ENCODE peak calls at places on chromosomes 16 and 17, in seven cellular contexts. A is DND-41, L is heart right ventricle, D is mammary epithelial cell, Y is IMR-90, R is fibroblast of the aortic adventitia, O is hepatocyte. I is an unnamed sample.

GRCh38 chr16:1820973-1821290 is 5.7 kb downstream of the HAGH start:
- DNase-seq in A (no peak), L (no peak), D (no peak), Y (no peak), R (no peak), O (no peak), I (no peak)

GRCh38 chr17:31195305-31195704 is 100.5 kb downstream of the NF1 start:
- DNase-seq in A (no peak), L (no peak), D (no peak), Y (no peak), R (no peak), O (no peak), I (no peak)

GRCh38 chr16:1527836-1528811 is 5.3 kb upstream of the TMEM204 start:
- DNase-seq in A (no peak), L (peak; percentile 76), D (no peak), Y (no peak), R (peak; percentile 50), O (no peak), I (no peak)

GRCh38 chr17:76274559-76274956 is 9.4 kb downstream of the UBALD2 start:
- DNase-seq in A (no peak), L (no peak), D (no peak), Y (no peak), R (no peak), O (no peak), I (no peak)

GRCh38 chr16:53372942-53373871 is 61.1 kb upstream of the RBL2 start:
- DNase-seq in A (no peak), L (peak; percentile 7), D (peak; percentile 74), Y (no peak), R (no peak), O (no peak), I (no peak)

GRCh38 chr16:83899272-83899897 is 470 bp downstream of the MLYCD start:
- DNase-seq in A (peak; percentile 43), L (peak; percentile 31), D (peak; percentile 53), Y (peak; percentile 66), R (peak; percentile 56), O (peak; percentile 78), I (no peak)

GRCh38 chr17:64420143-64420670 is 28.7 kb upstream of the MILR1 start:
- DNase-seq in A (peak; percentile 42), L (peak; percentile 51), D (peak; percentile 68), Y (peak; percentile 84), R (peak; percentile 91), O (peak; percentile 83), I (peak; percentile 76)

GRCh38 chr17:76672270-76672851 is 28.8 kb upstream of the ST6GALNAC1 start:
- DNase-seq in A (peak; percentile 31), L (no peak), D (no peak), Y (no peak), R (no peak), O (no peak), I (no peak)

GRCh38 chr17:76597156-76598003 is 11.7 kb upstream of the ST6GALNAC2 start:
- DNase-seq in A (no peak), L (no peak), D (peak; percentile 100), Y (no peak), R (no peak), O (no peak), I (no peak)

GRCh38 chr17:38504216-38504615 is 76.0 kb downstream of the ARHGAP23 start:
- DNase-seq in A (no peak), L (no peak), D (no peak), Y (no peak), R (no peak), O (no peak), I (no peak)

GRCh38 chr16:79587897-79588296 is 12.6 kb downstream of the MAF start:
- DNase-seq in A (no peak), L (no peak), D (no peak), Y (no peak), R (no peak), O (no peak), I (no peak)

GRCh38 chr17:30957741-30958140 is 13.1 kb upstream of the RNF135 start:
- DNase-seq in A (no peak), L (no peak), D (no peak), Y (no peak), R (no peak), O (no peak), I (no peak)

GRCh38 chr16:19330801-19331484 is 45.4 kb downstream of the CLEC19A start:
- DNase-seq in A (no peak), L (no peak), D (peak; percentile 57), Y (peak; percentile 33), R (peak; percentile 6), O (no peak), I (no peak)

GRCh38 chr16:55513616-55514015 is 4.7 kb downstream of the LPCAT2 start:
- DNase-seq in A (no peak), L (no peak), D (no peak), Y (no peak), R (no peak), O (no peak), I (no peak)

GRCh38 chr17:21284319-21285163 is at the start of gene MAP2K3:
- DNase-seq in A (peak; percentile 93), L (peak; percentile 99), D (peak; percentile 97), Y (peak; percentile 99), R (peak; percentile 97), O (peak; percentile 100), I (peak; percentile 94)

GRCh38 chr17:82871056-82871775 is 31.4 kb upstream of the ZNF750 start:
- DNase-seq in A (no peak), L (peak; percentile 46), D (peak; percentile 21), Y (no peak), R (no peak), O (no peak), I (no peak)

GRCh38 chr16:14634389-14634725 is 1.6 kb downstream of the BFAR start:
- DNase-seq in A (no peak), L (no peak), D (no peak), Y (no peak), R (no peak), O (no peak), I (no peak)
- H3K4me3 ChIP-seq in A (no peak overlapping the region), L (peak overlapping the region; percentile 97), D (peak overlapping the region; percentile 93), Y (no peak overlapping the region), R (peak overlapping the region; percentile 90), O (no peak overlapping the region), I (peak overlapping the region; percentile 95)

GRCh38 chr17:42017866-42018200 is 594 bp upstream of the DNAJC7 start:
- DNase-seq in A (no peak), L (no peak), D (no peak), Y (no peak), R (no peak), O (no peak), I (no peak)

GRCh38 chr17:42019509-42020404 is at the start of gene NKIRAS2:
- DNase-seq in A (peak; percentile 96), L (peak; percentile 94), D (peak; percentile 87), Y (peak; percentile 85), R (peak; percentile 83), O (peak; percentile 97), I (peak; percentile 81)

GRCh38 chr17:42016952-42017865 is at the start of gene DNAJC7:
- DNase-seq in A (peak; percentile 93), L (peak; percentile 90), D (peak; percentile 87), Y (peak; percentile 89), R (peak; percentile 88), O (peak; percentile 96), I (peak; percentile 90)

GRCh38 chr17:42018988-42019387 is 902 bp upstream of the NKIRAS2 start:
- DNase-seq in A (no peak), L (no peak), D (no peak), Y (no peak), R (no peak), O (no peak), I (no peak)

DNA sequence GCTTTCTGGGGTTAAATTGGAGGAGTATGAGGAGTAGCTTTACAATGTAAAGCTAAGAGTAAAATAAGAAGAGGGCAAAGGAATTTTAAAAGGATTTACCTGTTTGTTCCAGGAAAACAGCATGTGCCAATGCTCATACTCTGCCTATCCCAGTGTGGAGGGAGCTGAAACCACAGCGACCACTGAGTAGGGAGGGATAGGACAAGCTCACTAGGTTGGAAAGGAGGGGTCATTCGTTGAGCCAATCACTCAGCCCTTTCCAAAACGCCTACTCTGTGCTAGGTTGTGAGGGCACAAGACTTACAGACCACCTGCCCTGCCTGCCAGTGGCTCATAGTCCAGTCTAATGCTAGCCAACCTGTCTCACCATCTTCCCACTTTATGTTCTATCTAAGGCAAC is 1.1 kb upstream of the DNAJC7 start:
- DNase-seq in A (no peak), L (no peak), D (no peak), Y (no peak), R (no peak), O (no peak), I (no peak)
- H3K4me3 ChIP-seq in A (peak overlapping the region; percentile 91), L (peak overlapping the region; percentile 85), D (peak overlapping the region; percentile 84), Y (no peak overlapping the region), R (peak overlapping the region; percentile 98), O (peak overlapping the region; percentile 84), I (peak overlapping the region; percentile 98)

GRCh38 chr16:14338236-14338635 is 267.1 kb downstream of the MRTFB start:
- DNase-seq in A (no peak), L (no peak), D (no peak), Y (no peak), R (no peak), O (no peak), I (no peak)

GRCh38 chr16:14335297-14335696 is 264.2 kb downstream of the MRTFB start:
- DNase-seq in A (no peak), L (no peak), D (no peak), Y (no peak), R (no peak), O (no peak), I (no peak)

GRCh38 chr16:14338969-14339368 is 267.9 kb downstream of the MRTFB start:
- DNase-seq in A (no peak), L (no peak), D (no peak), Y (no peak), R (no peak), O (no peak), I (no peak)

GRCh38 chr16:14339694-14340093 is 268.6 kb downstream of the MRTFB start:
- DNase-seq in A (no peak), L (no peak), D (no peak), Y (no peak), R (no peak), O (no peak), I (no peak)

GRCh38 chr16:14337303-14338191 is 266.4 kb downstream of the MRTFB start:
- DNase-seq in A (no peak), L (no peak), D (no peak), Y (peak; percentile 53), R (peak; percentile 49), O (peak; percentile 46), I (no peak)
- H3K4me3 ChIP-seq in A (no peak overlapping the region), L (no peak overlapping the region), D (no peak overlapping the region), Y (no peak overlapping the region), R (peak overlapping the region; percentile 13), O (no peak overlapping the region), I (no peak overlapping the region)

DNA sequence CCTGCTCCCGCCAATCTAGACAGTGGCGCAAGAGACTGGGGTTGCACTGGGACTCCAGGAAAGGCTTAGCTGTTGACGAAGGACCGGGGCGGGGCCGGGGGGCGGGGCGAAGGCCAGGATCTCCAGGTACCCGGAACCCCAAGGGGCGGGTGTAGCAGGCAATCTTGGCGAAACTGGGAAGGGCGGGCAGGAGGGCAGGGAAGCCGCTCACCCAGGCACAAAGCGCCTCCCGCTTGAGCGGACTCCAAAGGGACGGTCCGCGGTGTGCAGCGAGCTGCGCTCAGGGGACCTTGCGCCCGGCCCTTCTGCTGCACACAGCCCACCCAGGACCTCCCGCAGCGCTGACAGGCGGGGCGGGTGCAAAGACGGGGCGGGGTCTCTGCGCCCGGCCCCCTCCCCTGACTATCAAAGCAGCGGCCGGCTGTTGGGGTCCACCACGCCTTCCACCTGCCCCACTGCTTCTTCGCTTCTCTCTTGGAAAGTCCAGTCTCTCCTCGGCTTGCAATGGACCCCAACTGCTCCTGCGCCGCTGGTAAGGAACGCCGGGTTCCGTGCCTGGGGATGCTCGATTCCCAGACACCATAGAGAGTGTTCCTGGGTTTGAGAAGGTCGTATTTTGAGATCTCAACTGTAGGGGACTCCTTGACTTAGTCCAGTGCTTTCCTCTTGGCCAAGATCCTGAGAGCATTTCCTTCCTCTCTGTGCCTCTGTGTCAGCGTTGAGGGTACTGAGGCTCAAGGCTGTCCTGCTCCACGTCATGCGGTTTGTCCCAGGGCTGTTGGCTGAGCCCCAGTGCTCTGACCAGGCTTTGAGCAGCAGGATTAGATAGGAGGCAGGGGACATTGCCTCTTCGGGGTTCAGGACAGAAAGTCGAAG is at the start of gene MT1F:
- DNase-seq in A (no peak), L (peak; percentile 59), D (peak; percentile 89), Y (peak; percentile 28), R (no peak), O (peak; percentile 87), I (no peak)
- H3K4me3 ChIP-seq in A (no peak within 1 kb of the TSS), L (peak within 1 kb of the TSS; percentile 75), D (peak within 1 kb of the TSS; percentile 65), Y (peak within 1 kb of the TSS; percentile 2), R (peak within 1 kb of the TSS; percentile 55), O (no peak within 1 kb of the TSS), I (peak within 1 kb of the TSS; percentile 50)

I was measured in Jurkat, Clone E6-1.